ENCODE peak calls at places on chromosomes 7 and 10, in ten cellular contexts. G, F, W, E, L, P, S, B, T and H are unnamed samples.

GRCh38 chr7:112420236-112420945 is 29.9 kb upstream of the IFRD1 start:
- DNase-seq in T (no peak), P (no peak), S (no peak), L (no peak), E (no peak), B (no peak), F (peak; percentile 26), W (no peak), G (no peak), H (no peak)

GRCh38 chr10:61451357-61451756 is 1.8 kb downstream of the TMEM26 start:
- DNase-seq in P (no peak), E (no peak), T (no peak), S (no peak), W (no peak), B (no peak), F (no peak), G (no peak), L (no peak), H (no peak)

GRCh38 chr10:87659571-87660483 is at the start of gene PAPSS2:
- DNase-seq in E (peak; percentile 81), L (no peak), F (peak; percentile 24), S (no peak), B (peak; percentile 65), P (peak; percentile 30), W (peak; percentile 79), G (no peak), T (peak; percentile 83), H (no peak)

GRCh38 chr10:116792772-116793171 is 50.4 kb upstream of the HSPA12A start:
- DNase-seq in W (no peak), F (no peak), B (no peak), T (no peak), G (no peak), S (no peak), P (no peak), L (no peak), E (no peak), H (no peak)

GRCh38 chr7:75814407-75814947 is 871 bp upstream of the CCL24 start:
- DNase-seq in F (no peak), G (no peak), B (no peak), L (no peak), P (no peak), W (no peak), T (no peak), E (no peak), S (no peak), H (no peak)

GRCh38 chr10:124622158-124622557 is 122.0 kb downstream of the FAM53B start:
- DNase-seq in B (no peak), P (no peak), L (no peak), F (no peak), T (no peak), E (no peak), S (no peak), W (no peak), G (no peak), H (no peak)

GRCh38 chr7:132410385-132410784 is 165.9 kb downstream of the PLXNA4 start:
- DNase-seq in G (no peak), E (no peak), T (no peak), B (no peak), W (no peak), P (no peak), L (no peak), S (no peak), F (no peak), H (no peak)

GRCh38 chr7:55557666-55558188 is 14.6 kb downstream of the VOPP1 start:
- DNase-seq in T (no peak), P (no peak), L (no peak), S (no peak), B (peak; percentile 75), F (no peak), W (no peak), E (no peak), G (no peak), H (no peak)

GRCh38 chr10:42734537-42734936 is 48.1 kb upstream of the BMS1 start:
- DNase-seq in F (no peak), W (no peak), E (no peak), S (no peak), L (no peak), T (no peak), G (no peak), B (no peak), P (no peak), H (no peak)

GRCh38 chr7:20146461-20146860 is 70.7 kb downstream of the MACC1 start:
- DNase-seq in S (no peak), G (no peak), F (no peak), E (no peak), L (no peak), B (no peak), P (no peak), T (no peak), W (no peak), H (no peak)

GRCh38 chr7:42372498-42372897 is 135.5 kb upstream of the GLI3 start:
- DNase-seq in L (no peak), E (no peak), T (no peak), G (no peak), F (no peak), B (no peak), W (no peak), P (no peak), S (no peak), H (no peak)

GRCh38 chr10:25082276-25083204 is 66.1 kb downstream of the THNSL1 start:
- DNase-seq in P (no peak), G (no peak), F (peak; percentile 14), E (no peak), S (no peak), B (no peak), W (no peak), T (no peak), L (no peak), H (no peak)

GRCh38 chr10:38600146-38600545 is 506.0 kb downstream of the ZNF37A start:
- DNase-seq in T (no peak), G (no peak), S (no peak), L (no peak), F (no peak), P (no peak), W (no peak), B (peak; percentile 3), E (no peak), H (no peak)

GRCh38 chr10:63921932-63922713 is 400.9 kb downstream of the REEP3 start:
- DNase-seq in B (no peak), S (no peak), L (no peak), T (no peak), W (no peak), P (no peak), F (no peak), E (no peak), G (no peak), H (no peak)

GRCh38 chr10:123451607-123452245 is 214.4 kb upstream of the GPR26 start:
- DNase-seq in B (no peak), F (no peak), T (no peak), G (no peak), E (peak; percentile 32), W (no peak), P (no peak), S (no peak), L (no peak), H (no peak)

GRCh38 chr10:34553753-34554152 is 261.3 kb downstream of the PARD3 start:
- DNase-seq in G (no peak), W (no peak), S (no peak), E (no peak), F (no peak), P (no peak), T (no peak), B (no peak), L (no peak), H (no peak)

GRCh38 chr7:2522780-2523433 is 3.3 kb downstream of the LFNG start:
- DNase-seq in L (no peak), T (no peak), P (no peak), G (no peak), B (no peak), W (no peak), S (no peak), E (no peak), F (peak; percentile 63), H (no peak)

GRCh38 chr7:49386792-49387191 is 386.6 kb upstream of the VWC2 start:
- DNase-seq in S (no peak), L (no peak), G (no peak), P (no peak), B (no peak), E (no peak), W (no peak), F (no peak), T (no peak), H (no peak)

GRCh38 chr7:69610675-69611037 is 12.4 kb downstream of the AUTS2 start:
- DNase-seq in F (no peak), L (no peak), E (no peak), W (no peak), S (no peak), G (no peak), P (no peak), T (no peak), B (no peak), H (no peak)

GRCh38 chr7:142405122-142405765 is 147.4 kb upstream of the PRSS58 start:
- DNase-seq in W (no peak), S (no peak), F (no peak), E (no peak), T (no peak), B (no peak), L (no peak), G (no peak), P (no peak), H (no peak)

GRCh38 chr10:123870260-123870659 is 21.3 kb downstream of the CPXM2 start:
- DNase-seq in P (no peak), W (no peak), B (no peak), E (no peak), L (no peak), S (no peak), T (no peak), F (peak; percentile 84), G (no peak), H (no peak)

GRCh38 chr7:149154021-149154420 is 6.8 kb downstream of the ZNF398 start:
- DNase-seq in E (no peak), P (no peak), B (no peak), F (no peak), T (no peak), W (no peak), S (no peak), L (no peak), G (no peak), H (no peak)

GRCh38 chr7:42914009-42914725 is 2.3 kb upstream of the C7orf25 start:
- DNase-seq in W (no peak), E (no peak), F (no peak), B (no peak), L (no peak), S (no peak), G (no peak), P (no peak), T (no peak), H (no peak)

GRCh38 chr10:49141541-49142332 is 7.9 kb upstream of the FAM170B start:
- DNase-seq in L (no peak), P (no peak), B (peak; percentile 53), S (no peak), F (no peak), W (peak; percentile 8), T (no peak), G (no peak), E (no peak), H (no peak)

GRCh38 chr10:33008499-33009243 is 50.6 kb upstream of the ITGB1 start:
- DNase-seq in F (peak; percentile 93), L (peak; percentile 41), W (peak; percentile 56), G (peak; percentile 25), T (no peak), B (peak; percentile 65), E (no peak), P (peak; percentile 13), S (no peak), H (peak; percentile 46)

GRCh38 chr7:73557397-73558257 is at the start of gene BCL7B:
- DNase-seq in G (peak; percentile 65), E (peak; percentile 82), L (peak; percentile 70), B (peak; percentile 97), P (peak; percentile 28), T (peak; percentile 74), F (peak; percentile 52), W (peak; percentile 82), S (peak; percentile 45), H (peak; percentile 65)

GRCh38 chr7:2193120-2193519 is 39.6 kb downstream of the MAD1L1 start:
- DNase-seq in L (no peak), F (no peak), S (no peak), G (no peak), B (no peak), P (peak; percentile 86), W (peak; percentile 45), T (no peak), E (peak; percentile 62), H (no peak)

GRCh38 chr7:50718311-50718710 is 64.4 kb downstream of the GRB10 start:
- DNase-seq in F (peak; percentile 11), B (no peak), P (no peak), W (no peak), T (no peak), S (no peak), L (no peak), E (no peak), G (no peak), H (no peak)